ENCODE peak calls at places on chromosomes 7 and 10, in eight cellular contexts. A is PC-3; K is effector CD8-positive, alpha-beta T cell; X is Panc1; S is stimulated activated CD8-positive, alpha-beta memory T cell treated with anti-CD3 and anti-CD28 coated beads, Interleukin-7, amount 100 ng/mL, for 1 hour; R is T-helper 1 cell; Y is fibroblast of gingiva; N is amygdala. P is an unnamed sample.

GRCh38 chr7:132773527-132773956 is 197.3 kb upstream of the PLXNA4 start:
- DNase-seq in X (no peak), Y (peak), A (peak), R (no peak), S (no peak), K (no peak), N (no peak), P (no peak)

GRCh38 chr7:6375346-6376101 is 72.2 kb downstream of the DAGLB start:
- DNase-seq in R (peak), N (no peak), Y (peak), X (no peak), A (peak), K (no peak), S (no peak), P (peak)

GRCh38 chr10:6274040-6274439 is 71.3 kb downstream of the PFKFB3 start:
- DNase-seq in S (no peak), N (no peak), X (no peak), A (no peak), R (no peak), Y (peak), K (no peak), P (no peak)

GRCh38 chr10:111347386-111348005 is 270.7 kb downstream of the ADRA2A start:
- DNase-seq in A (no peak), R (no peak), Y (no peak), N (no peak), X (no peak), K (no peak), S (no peak), P (no peak)

GRCh38 chr7:22853674-22854157 is 31.1 kb upstream of the TOMM7 start:
- DNase-seq in N (no peak), R (peak), X (no peak), Y (no peak), K (peak), S (no peak), A (peak), P (peak)

GRCh38 chr7:77455334-77455733 is 39.2 kb upstream of the GSAP start:
- DNase-seq in X (peak), R (no peak), S (no peak), K (no peak), N (peak), Y (peak), A (peak), P (no peak)

GRCh38 chr10:122500194-122500593 is 38.8 kb downstream of the HTRA1 start:
- DNase-seq in K (no peak), S (no peak), Y (no peak), N (no peak), A (no peak), R (no peak), X (no peak), P (no peak)

GRCh38 chr10:29946953-29947700 is 112.3 kb downstream of the JCAD start:
- DNase-seq in N (no peak), R (no peak), K (no peak), S (no peak), Y (peak), A (peak), X (no peak), P (no peak)

GRCh38 chr7:66869660-66870450 is 51.2 kb upstream of the TMEM248 start:
- DNase-seq in K (no peak), Y (no peak), X (no peak), R (no peak), A (no peak), N (no peak), S (no peak), P (no peak)

GRCh38 chr7:41886906-41887311 is 184.0 kb upstream of the INHBA start:
- DNase-seq in Y (peak), N (no peak), A (peak), R (no peak), X (no peak), S (no peak), K (no peak), P (no peak)

GRCh38 chr7:34277016-34277800 is 371.9 kb downstream of the BMPER start:
- DNase-seq in N (no peak), X (no peak), A (peak), K (no peak), Y (no peak), R (no peak), S (no peak), P (no peak)

P was measured in naive thymus-derived CD8-positive, alpha-beta T cell.